ENCODE peak calls at places on chromosomes 2 and 18, in five cellular contexts. F, J, U, T and B are unnamed samples.

GRCh38 chr18:54806526-54806925 is 21.8 kb upstream of the RAB27B start:
- DNase-seq in F (no peak), J (no peak), U (peak), T (no peak), B (no peak)

GRCh38 chr2:9663008-9663879 is 32.4 kb upstream of the YWHAQ start:
- DNase-seq in F (no peak), J (no peak), U (no peak), T (no peak), B (no peak)

GRCh38 chr2:79155826-79156476 is 3.6 kb downstream of the REG3A start:
- DNase-seq in F (no peak), J (no peak), U (no peak), T (no peak), B (no peak)

GRCh38 chr18:77030201-77030600 is 102.4 kb downstream of the MBP start:
- DNase-seq in F (no peak), J (no peak), U (no peak), T (no peak), B (no peak)

GRCh38 chr2:148875387-148876051 is 492 bp downstream of the KIF5C start:
- DNase-seq in F (no peak), J (no peak), U (no peak), T (no peak), B (no peak)

GRCh38 chr2:150911766-150912280 is 349.8 kb downstream of the RBM43 start:
- DNase-seq in F (peak), J (no peak), U (peak), T (peak), B (no peak)

GRCh38 chr2:234412726-234413125 is 84.2 kb downstream of the ARL4C start:
- DNase-seq in F (peak), J (no peak), U (peak), T (no peak), B (no peak)

GRCh38 chr2:126889501-126890135 is 9.1 kb upstream of the TEX51 start:
- DNase-seq in F (no peak), J (no peak), U (no peak), T (no peak), B (no peak)

GRCh38 chr2:112181571-112182290 is 43.5 kb downstream of the FBLN7 start:
- DNase-seq in F (no peak), J (no peak), U (no peak), T (no peak), B (no peak)

GRCh38 chr2:124187948-124188347 is 162.9 kb downstream of the CNTNAP5 start:
- DNase-seq in F (no peak), J (no peak), U (no peak), T (no peak), B (peak)

GRCh38 chr2:157783180-157783579 is 93.0 kb downstream of the ACVR1 start:
- DNase-seq in F (no peak), J (no peak), U (no peak), T (no peak), B (no peak)

GRCh38 chr2:40315684-40316083 is 136.2 kb downstream of the SLC8A1 start:
- DNase-seq in F (peak), J (no peak), U (peak), T (no peak), B (no peak)

GRCh38 chr2:156136566-156136965 is 196.0 kb downstream of the NR4A2 start:
- DNase-seq in F (no peak), J (no peak), U (no peak), T (no peak), B (no peak)

GRCh38 chr2:30106543-30106942 is 40.3 kb upstream of the YPEL5 start:
- DNase-seq in F (peak), J (no peak), U (peak), T (no peak), B (no peak)

GRCh38 chr2:85750509-85751299 is 3.1 kb upstream of the ATOH8 start:
- DNase-seq in F (peak), J (peak), U (peak), T (peak), B (peak)

GRCh38 chr2:240383099-240383758 is 52.2 kb upstream of the GPC1 start:
- DNase-seq in F (no peak), J (no peak), U (no peak), T (peak), B (no peak)

GRCh38 chr2:180670302-180671003 is 310.0 kb upstream of the UBE2E3 start:
- DNase-seq in F (no peak), J (no peak), U (no peak), T (no peak), B (no peak)

GRCh38 chr2:100741880-100742814 is 77.8 kb upstream of the NPAS2 start:
- DNase-seq in F (peak), J (no peak), U (peak), T (no peak), B (no peak)

GRCh38 chr2:188333751-188334524 is 42.3 kb downstream of the GULP1 start:
- DNase-seq in F (peak), J (no peak), U (peak), T (peak), B (peak)

GRCh38 chr18:79400591-79401381 is 5.1 kb downstream of the NFATC1 start:
- DNase-seq in F (peak), J (no peak), U (no peak), T (no peak), B (peak)

GRCh38 chr2:172836386-172837200 is 100.9 kb downstream of the RAPGEF4 start:
- DNase-seq in F (peak), J (peak), U (peak), T (no peak), B (no peak)

GRCh38 chr2:209076151-209076550 is 347.7 kb upstream of the MAP2 start:
- DNase-seq in F (no peak), J (no peak), U (no peak), T (no peak), B (no peak)

GRCh38 chr2:156331572-156332451 is 709 bp downstream of the NR4A2 start:
- DNase-seq in F (peak), J (no peak), U (peak), T (peak), B (peak)

GRCh38 chr2:177538323-177538722 is 145.8 kb downstream of the AGPS start:
- DNase-seq in F (no peak), J (no peak), U (no peak), T (no peak), B (peak)

GRCh38 chr18:13463526-13463925 is 245.0 kb downstream of the LDLRAD4 start:
- DNase-seq in F (no peak), J (no peak), U (no peak), T (no peak), B (no peak)

GRCh38 chr18:13465126-13465446 is 246.5 kb downstream of the LDLRAD4 start:
- DNase-seq in F (no peak), J (no peak), U (no peak), T (no peak), B (no peak)

GRCh38 chr18:13462686-13463085 is 244.1 kb downstream of the LDLRAD4 start:
- DNase-seq in F (no peak), J (no peak), U (no peak), T (no peak), B (no peak)

GRCh38 chr18:13465476-13465875 is 246.9 kb downstream of the LDLRAD4 start:
- DNase-seq in F (no peak), J (no peak), U (no peak), T (no peak), B (no peak)

DNA sequence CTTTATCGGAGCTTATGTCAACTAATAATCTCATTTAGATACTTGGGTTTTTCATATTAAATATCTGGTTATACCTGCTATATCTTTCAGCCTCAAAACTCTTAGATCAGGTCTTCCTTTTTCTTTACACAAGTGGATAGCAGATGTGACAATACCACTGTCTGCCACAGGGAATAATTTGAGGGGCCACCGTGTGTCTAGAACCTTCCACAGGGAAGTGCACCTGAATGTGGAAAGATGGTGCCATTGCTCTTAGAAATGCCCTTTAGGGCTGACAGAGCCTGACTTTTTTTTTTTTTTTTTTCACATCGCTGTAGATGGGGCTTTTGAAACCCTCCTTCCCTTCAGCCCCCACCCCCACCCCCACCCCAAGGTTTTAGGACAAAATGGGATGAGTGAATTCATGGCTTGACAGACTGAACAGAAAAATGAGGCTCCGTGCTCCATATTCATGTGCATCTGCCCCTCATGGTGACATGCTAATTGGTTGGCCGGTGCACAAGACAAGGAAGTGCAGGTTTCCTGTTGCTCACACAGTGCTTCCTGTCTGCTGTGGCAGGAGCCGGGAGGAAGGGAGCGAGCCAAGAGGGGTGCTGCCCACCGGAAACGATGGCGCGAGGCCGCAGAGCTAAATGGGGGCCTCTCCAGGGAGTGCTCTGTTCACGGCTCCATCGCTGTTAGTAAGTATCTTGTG is 246.0 kb downstream of the LDLRAD4 start:
- DNase-seq in F (no peak), J (no peak), U (peak), T (peak), B (no peak)
- H3K4me3 ChIP-seq in F (no peak), J (no peak), U (no peak), T (peak), B (no peak)

DNA sequence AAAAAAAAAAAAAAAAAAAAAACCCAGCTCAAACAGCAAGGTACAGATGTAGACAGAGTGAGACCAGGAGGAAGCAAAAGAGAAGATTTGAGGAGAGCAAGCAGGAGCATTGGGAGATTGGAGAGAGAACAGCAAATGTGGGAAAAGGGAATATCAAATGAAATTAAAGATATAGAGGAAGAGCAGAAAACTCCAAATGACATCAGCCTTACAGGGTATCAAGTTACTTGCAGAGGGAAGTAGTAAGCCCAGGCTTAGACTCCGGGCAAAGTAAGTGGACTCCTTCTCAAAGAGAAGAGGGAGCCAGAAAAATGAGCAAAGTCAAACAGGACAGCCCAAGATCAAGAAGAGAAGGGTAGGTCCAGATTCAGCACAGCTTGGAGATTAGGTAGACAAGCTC is 93.3 kb upstream of the PPP1CB start:
- DNase-seq in F (peak), J (no peak), U (peak), T (no peak), B (no peak)
- H3K4me3 ChIP-seq in F (no peak), J (no peak), U (no peak), T (no peak), B (no peak)

DNA sequence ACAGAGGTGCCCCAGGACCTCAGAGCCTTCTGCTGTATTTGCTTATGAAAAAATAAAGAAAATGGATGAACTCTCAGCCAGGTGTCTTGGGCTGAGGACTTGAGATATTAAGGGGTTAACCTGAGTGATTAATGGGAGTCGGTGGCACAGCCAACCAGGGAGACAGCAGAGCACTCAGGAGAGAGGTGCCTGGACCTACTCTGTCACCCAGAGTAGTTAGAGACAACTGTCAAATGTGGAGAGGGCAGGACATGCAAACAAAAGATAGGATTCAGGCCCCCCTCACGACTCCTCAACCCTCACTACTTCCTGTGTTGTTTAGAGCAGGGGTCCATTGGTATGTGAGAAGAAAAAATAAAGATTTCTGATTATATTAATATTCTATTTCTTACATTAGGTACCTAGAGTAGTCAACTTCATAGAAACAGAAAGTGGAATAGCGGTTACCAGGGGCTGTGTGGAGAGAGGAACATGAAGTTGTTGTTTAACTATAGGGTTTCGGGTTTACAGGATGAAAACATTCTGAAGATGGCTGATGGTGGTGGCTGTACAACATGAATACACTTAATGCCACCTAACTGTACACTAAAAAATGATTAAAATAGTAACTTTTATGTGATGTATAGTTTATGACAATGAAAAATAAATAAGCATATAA is 28.6 kb upstream of the CETN1 start:
- DNase-seq in F (no peak), J (no peak), U (no peak), T (no peak), B (no peak)
- H3K4me3 ChIP-seq in F (no peak), J (no peak), U (no peak), T (no peak), B (no peak)

GRCh38 chr2:226792155-226792871 is 7.3 kb downstream of the IRS1 start:
- DNase-seq in F (peak), J (no peak), U (no peak), T (no peak), B (no peak)
- H3K4me3 ChIP-seq in F (peak), J (no peak), U (peak), T (peak), B (peak)

GRCh38 chr2:198901894-198902293 is 555.8 kb downstream of the SATB2 start:
- DNase-seq in F (no peak), J (peak), U (no peak), T (no peak), B (peak)
- H3K4me3 ChIP-seq in F (no peak), J (no peak), U (no peak), T (no peak), B (no peak)

GRCh38 chr2:218984239-218985020 is 554 bp downstream of the FEV start:
- DNase-seq in F (no peak), J (no peak), U (peak), T (no peak), B (peak)
- H3K4me3 ChIP-seq in F (no peak), J (no peak), U (peak), T (peak), B (peak)

DNA sequence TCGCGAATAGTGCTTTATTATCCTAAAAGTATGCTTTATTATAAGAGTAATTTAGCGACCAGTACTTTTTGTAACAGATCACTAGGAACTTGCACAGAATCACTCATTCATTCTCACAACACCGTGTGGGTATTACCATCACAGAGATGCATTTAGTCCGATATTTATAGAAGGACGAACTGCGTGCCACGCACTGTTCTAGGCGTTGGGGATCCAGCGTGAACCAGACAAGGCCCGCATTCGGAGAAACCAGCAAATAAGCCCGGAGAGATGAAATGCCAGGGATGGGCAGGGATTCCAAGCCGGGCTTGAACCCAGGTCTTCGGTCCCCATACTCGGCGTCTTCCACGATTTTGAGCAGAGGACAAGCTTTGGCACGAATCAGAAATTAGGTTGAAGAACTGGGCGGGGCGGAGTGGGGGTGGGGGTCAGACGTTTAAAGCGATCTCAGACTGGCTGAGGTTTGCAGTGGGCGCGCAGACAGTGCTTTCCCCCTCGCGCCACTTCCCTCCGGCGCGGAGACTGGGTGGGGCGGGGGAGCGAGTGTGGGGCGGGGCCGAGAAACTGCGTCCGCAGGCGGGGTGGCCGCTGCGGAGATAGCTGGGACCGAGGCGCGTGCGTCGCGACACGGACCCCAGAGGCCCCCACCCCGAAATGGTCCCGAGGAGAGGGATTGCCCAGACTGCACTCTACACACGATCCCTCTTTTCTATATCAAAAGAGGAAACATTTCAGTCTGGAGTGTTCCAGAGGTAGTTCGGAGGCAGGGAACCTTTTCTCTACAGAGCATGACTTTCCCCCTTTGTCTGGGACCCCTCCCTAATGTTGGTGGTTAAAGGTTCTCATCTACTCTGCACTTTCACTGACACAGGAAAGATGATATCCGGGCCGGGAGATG is 1.1 kb upstream of the CXCR4 start:
- DNase-seq in F (no peak), J (no peak), U (no peak), T (peak), B (peak)
- H3K4me3 ChIP-seq in F (no peak), J (no peak), U (peak), T (peak), B (peak)

DNA sequence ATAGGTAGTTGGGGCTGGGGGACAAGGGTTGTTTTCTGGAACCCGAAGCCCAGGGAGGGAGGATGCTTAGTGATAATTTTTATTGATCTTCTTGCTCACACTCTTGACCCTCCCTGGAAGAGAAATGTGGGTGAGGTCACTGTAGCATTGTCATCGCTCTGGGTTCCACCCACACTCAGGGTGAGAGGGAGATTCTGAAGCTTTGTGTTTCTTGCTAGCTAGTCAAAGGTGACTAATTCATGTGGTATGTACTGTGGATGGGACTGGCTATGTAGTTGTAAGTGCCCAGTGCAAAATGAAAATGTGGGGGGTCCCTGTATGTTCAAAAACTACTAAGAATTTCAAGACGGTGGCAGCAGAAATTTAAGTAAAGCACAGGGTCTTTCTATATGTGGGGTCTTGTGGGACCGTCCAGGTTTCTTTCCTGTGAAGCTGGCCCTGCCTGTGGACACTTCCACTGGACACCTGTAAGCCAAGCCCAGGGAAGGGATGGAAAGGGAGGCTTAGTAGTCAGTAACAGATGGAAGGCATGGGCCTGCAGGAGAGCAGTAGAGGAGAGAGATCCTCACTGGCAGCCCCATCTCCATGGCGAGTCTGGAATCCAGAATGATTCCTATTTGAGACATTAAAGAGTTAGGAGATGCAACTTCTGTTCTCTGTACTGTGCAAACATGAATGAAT is 35.0 kb downstream of the TSN start:
- DNase-seq in F (peak), J (peak), U (peak), T (no peak), B (no peak)
- H3K4me3 ChIP-seq in F (no peak), J (no peak), U (no peak), T (no peak), B (no peak)